ENCODE peak calls at places on chromosomes 13 and 19, in nine cellular contexts. J is pancreas, H is brain microvascular endothelial cell, I is IMR-90, B is ascending aorta, U is heart right ventricle, W is heart left ventricle, S is tibial nerve, Q is DND-41. R is an unnamed sample.

GRCh38 chr13:86692291-86692690 is 893.1 kb upstream of the SLITRK6 start:
- DNase-seq in J (no peak), I (no peak), S (no peak), W (no peak), U (no peak), H (no peak), Q (no peak), B (no peak), R (no peak)

GRCh38 chr13:97385146-97385545 is 48.8 kb upstream of the RAP2A start:
- DNase-seq in I (peak; percentile 17), W (no peak), Q (no peak), H (no peak), B (no peak), J (no peak), U (no peak), S (no peak), R (no peak)

GRCh38 chr13:89375839-89376238 is 1704.7 kb downstream of the SLITRK5 start:
- DNase-seq in H (peak; percentile 26), W (no peak), B (no peak), J (no peak), Q (no peak), I (peak; percentile 63), U (no peak), S (no peak), R (peak; percentile 60)

GRCh38 chr19:50794074-50794777 is 4.0 kb downstream of the ACP4 start:
- DNase-seq in Q (peak; percentile 51), U (no peak), S (no peak), I (no peak), W (no peak), J (peak; percentile 69), H (no peak), B (no peak), R (no peak)

GRCh38 chr13:34678154-34678553 is 263.9 kb upstream of the NBEA start:
- DNase-seq in S (no peak), Q (no peak), I (no peak), U (no peak), W (no peak), H (peak; percentile 82), B (no peak), J (no peak), R (peak; percentile 82)

GRCh38 chr13:40394304-40394983 is 272.0 kb downstream of the FOXO1 start:
- DNase-seq in U (no peak), J (no peak), S (no peak), W (no peak), I (no peak), Q (no peak), B (no peak), H (no peak), R (peak; percentile 54)

GRCh38 chr19:6476155-6476895 is 5.3 kb downstream of the DENND1C start:
- DNase-seq in Q (peak; percentile 63), J (peak; percentile 89), H (peak; percentile 52), S (no peak), U (peak; percentile 44), I (peak; percentile 10), W (no peak), B (no peak), R (peak; percentile 62)

GRCh38 chr13:94548382-94549240 is 47.3 kb downstream of the TGDS start:
- DNase-seq in H (no peak), B (no peak), Q (peak; percentile 48), J (peak; percentile 77), W (peak; percentile 58), I (peak; percentile 29), S (peak; percentile 37), U (peak; percentile 47), R (peak; percentile 21)

GRCh38 chr13:97359181-97360057 is 74.5 kb upstream of the RAP2A start:
- DNase-seq in I (peak; percentile 92), W (no peak), Q (peak; percentile 64), B (no peak), U (no peak), J (no peak), S (peak; percentile 84), H (peak; percentile 75), R (peak; percentile 66)

GRCh38 chr13:26658491-26658890 is 101.0 kb downstream of the WASF3 start:
- DNase-seq in Q (no peak), J (no peak), S (no peak), U (no peak), I (no peak), H (no peak), W (peak; percentile 37), B (no peak), R (no peak)

GRCh38 chr13:39765801-39766463 is 110.5 kb downstream of the COG6 start:
- DNase-seq in W (peak; percentile 55), Q (peak; percentile 5), I (no peak), S (peak; percentile 17), U (peak; percentile 34), B (no peak), J (no peak), H (no peak), R (peak; percentile 46)

GRCh38 chr13:99123101-99124045 is 77.3 kb upstream of the UBAC2 start:
- DNase-seq in U (no peak), W (no peak), J (no peak), S (no peak), B (no peak), H (peak; percentile 38), I (peak; percentile 19), Q (no peak), R (peak; percentile 61)

GRCh38 chr13:31374682-31375081 is 174.9 kb downstream of the B3GLCT start:
- DNase-seq in S (no peak), H (no peak), W (no peak), Q (no peak), I (no peak), B (no peak), J (no peak), U (no peak), R (no peak)

GRCh38 chr13:20001351-20001750 is 42.8 kb downstream of the ZMYM2 start:
- DNase-seq in B (no peak), Q (no peak), S (no peak), W (no peak), J (no peak), H (no peak), I (peak; percentile 21), U (no peak), R (no peak)

GRCh38 chr19:15256708-15257331 is 24.6 kb upstream of the EPHX3 start:
- DNase-seq in B (no peak), H (no peak), I (no peak), U (no peak), J (no peak), W (no peak), S (no peak), Q (no peak), R (no peak)
- H3K36me3 ChIP-seq in B (peaks cover 84% of the 10 kb centered on the region), H (peaks cover 77% of the 10 kb centered on the region), I (peaks cover 83% of the 10 kb centered on the region), U (peaks cover 72% of the 10 kb centered on the region), J (peaks cover 79% of the 10 kb centered on the region), W (peaks cover 100% of the 10 kb centered on the region), S (peaks cover 12% of the 10 kb centered on the region), Q (peaks cover 100% of the 10 kb centered on the region), R (peaks cover 62% of the 10 kb centered on the region)

GRCh38 chr19:5054551-5055456 is 85.9 kb downstream of the KDM4B start:
- DNase-seq in Q (no peak), H (no peak), B (no peak), I (no peak), J (no peak), S (no peak), U (peak; percentile 55), W (peak; percentile 74), R (no peak)
- H3K36me3 ChIP-seq in Q (peaks cover 76% of the 10 kb centered on the region), H (peaks cover 11% of the 10 kb centered on the region), B (peaks cover 10% of the 10 kb centered on the region), I (peaks cover 38% of the 10 kb centered on the region), J (peaks cover 6% of the 10 kb centered on the region), S (no peaks in the 10 kb centered on the region), U (peaks cover 4% of the 10 kb centered on the region), W (peaks cover 54% of the 10 kb centered on the region), R (peaks cover 25% of the 10 kb centered on the region)

GRCh38 chr19:2223959-2224358 is 12.2 kb downstream of the PLEKHJ1 start:
- DNase-seq in J (no peak), W (no peak), H (no peak), Q (no peak), I (no peak), B (no peak), U (no peak), S (no peak), R (no peak)

GRCh38 chr19:2219726-2220125 is 16.4 kb downstream of the PLEKHJ1 start:
- DNase-seq in Q (no peak), U (no peak), I (no peak), H (no peak), S (no peak), B (no peak), W (no peak), J (no peak), R (no peak)

GRCh38 chr19:2221918-2222317 is 14.2 kb downstream of the PLEKHJ1 start:
- DNase-seq in Q (no peak), W (no peak), I (no peak), J (no peak), B (no peak), H (no peak), S (no peak), U (no peak), R (no peak)

GRCh38 chr19:2223391-2223790 is 12.7 kb downstream of the PLEKHJ1 start:
- DNase-seq in J (no peak), S (no peak), Q (no peak), H (no peak), W (no peak), B (no peak), U (no peak), I (no peak), R (no peak)

GRCh38 chr19:2221250-2221831 is 14.8 kb downstream of the PLEKHJ1 start:
- DNase-seq in H (peak; percentile 60), S (no peak), Q (no peak), J (no peak), U (no peak), W (no peak), I (peak; percentile 35), B (no peak), R (no peak)
- H3K36me3 ChIP-seq in H (peaks cover 59% of the 10 kb centered on the region), S (peaks cover 4% of the 10 kb centered on the region), Q (peaks cover 94% of the 10 kb centered on the region), J (peaks cover 77% of the 10 kb centered on the region), U (peaks cover 13% of the 10 kb centered on the region), W (peaks cover 95% of the 10 kb centered on the region), I (peaks cover 71% of the 10 kb centered on the region), B (peaks cover 53% of the 10 kb centered on the region), R (peaks cover 37% of the 10 kb centered on the region)

DNA sequence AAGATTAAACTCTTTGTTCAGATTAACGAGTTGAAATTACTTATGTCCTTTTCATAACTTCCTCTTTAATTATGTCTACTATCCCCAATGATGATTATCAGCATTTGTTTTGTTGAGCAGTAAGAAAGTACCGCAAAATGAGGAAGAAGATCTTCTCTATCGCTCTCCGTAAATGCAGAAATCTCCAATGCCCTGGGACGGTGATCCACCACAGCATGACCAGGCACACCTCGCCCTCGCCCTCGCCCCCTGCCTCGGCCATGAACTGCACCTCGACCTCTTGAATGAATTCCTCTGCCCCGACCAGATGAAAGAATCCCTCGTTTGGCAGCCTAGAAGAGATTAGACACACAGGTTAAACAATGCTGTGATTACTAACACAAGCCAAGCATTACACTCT is 69.1 kb downstream of the RBM26 start:
- DNase-seq in U (no peak), S (no peak), B (no peak), J (peak; percentile 20), I (no peak), Q (no peak), H (no peak), W (no peak), R (no peak)
- H3K36me3 ChIP-seq in U (peaks cover 42% of the 10 kb centered on the region), S (no peaks in the 10 kb centered on the region), B (peaks cover 18% of the 10 kb centered on the region), J (peaks cover 49% of the 10 kb centered on the region), I (peaks cover 19% of the 10 kb centered on the region), Q (peaks cover 99% of the 10 kb centered on the region), H (peaks cover 11% of the 10 kb centered on the region), W (peaks cover 95% of the 10 kb centered on the region), R (peaks cover 4% of the 10 kb centered on the region)

GRCh38 chr19:41905273-41906002 is 22.5 kb downstream of the ARHGEF1 start:
- DNase-seq in I (no peak), S (no peak), Q (no peak), H (no peak), U (no peak), B (no peak), J (no peak), W (no peak), R (no peak)
- H3K36me3 ChIP-seq in I (peaks cover 55% of the 10 kb centered on the region), S (peaks cover 12% of the 10 kb centered on the region), Q (peaks cover 92% of the 10 kb centered on the region), H (peaks cover 51% of the 10 kb centered on the region), U (peaks cover 53% of the 10 kb centered on the region), B (peaks cover 62% of the 10 kb centered on the region), J (peaks cover 35% of the 10 kb centered on the region), W (peaks cover 71% of the 10 kb centered on the region), R (peaks cover 31% of the 10 kb centered on the region)

GRCh38 chr13:76976929-76977328 is 15.0 kb upstream of the CLN5 start:
- DNase-seq in B (no peak), J (no peak), S (no peak), U (no peak), I (no peak), H (no peak), W (no peak), Q (no peak), R (no peak)
- H3K36me3 ChIP-seq in B (no peaks in the 10 kb centered on the region), J (no peaks in the 10 kb centered on the region), S (no peaks in the 10 kb centered on the region), U (no peaks in the 10 kb centered on the region), I (no peaks in the 10 kb centered on the region), H (no peaks in the 10 kb centered on the region), W (no peaks in the 10 kb centered on the region), Q (no peaks in the 10 kb centered on the region), R (no peaks in the 10 kb centered on the region)